ENCODE peak calls at places on chromosomes 3 and 15, in seven cellular contexts. N is left lung; F is left ventricle myocardium inferior; X is cardiac muscle cell; H is MCF 10A; U is activated CD8-positive, alpha-beta T cell treated with anti-CD3 and anti-CD28 coated beads for 36 hours; J is OCI-LY7. O is an unnamed sample.
A peak's percentile ranks its signal among the peaks of the same experiment; 100 is the strongest.

GRCh38 chr3:32880225-32880624 is 62.4 kb downstream of the TRIM71 start:
- DNase-seq in N (no peak), F (no peak), X (no peak), H (no peak), U (no peak), J (no peak), O (no peak)

GRCh38 chr3:86949850-86950249 is 41.1 kb downstream of the VGLL3 start:
- DNase-seq in N (no peak), F (no peak), X (no peak), H (no peak), U (no peak), J (no peak), O (no peak)

GRCh38 chr3:65344444-65344843 is 656.6 kb upstream of the ADAMTS9 start:
- DNase-seq in N (no peak), F (no peak), X (no peak), H (no peak), U (no peak), J (no peak), O (no peak)

GRCh38 chr3:193563429-193563828 is 8.7 kb upstream of the ATP13A4 start:
- DNase-seq in N (no peak), F (no peak), X (peak; percentile 2), H (no peak), U (no peak), J (no peak), O (no peak)

GRCh38 chr3:61381745-61382392 is 130.6 kb upstream of the FHIT start:
- DNase-seq in N (no peak), F (no peak), X (peak; percentile 46), H (peak; percentile 56), U (no peak), J (peak; percentile 59), O (no peak)

GRCh38 chr3:13509816-13510192 is 29.7 kb downstream of the HDAC11 start:
- DNase-seq in N (no peak), F (no peak), X (no peak), H (no peak), U (no peak), J (no peak), O (no peak)

GRCh38 chr3:27960133-27960532 is 238.0 kb upstream of the EOMES start:
- DNase-seq in N (no peak), F (no peak), X (peak; percentile 49), H (peak; percentile 64), U (no peak), J (no peak), O (no peak)

GRCh38 chr3:10408680-10409079 is 87.8 kb upstream of the SEC13 start:
- DNase-seq in N (no peak), F (no peak), X (no peak), H (no peak), U (no peak), J (no peak), O (no peak)

GRCh38 chr15:89367485-89368451 is 33.1 kb upstream of the POLG start:
- DNase-seq in N (no peak), F (no peak), X (peak; percentile 27), H (no peak), U (no peak), J (no peak), O (peak; percentile 50)

GRCh38 chr3:6532101-6532500 is 328.8 kb upstream of the GRM7 start:
- DNase-seq in N (no peak), F (no peak), X (no peak), H (peak; percentile 6), U (no peak), J (no peak), O (no peak)

GRCh38 chr3:132622148-132622547 is 25.1 kb downstream of the ACKR4 start:
- DNase-seq in N (no peak), F (no peak), X (no peak), H (no peak), U (no peak), J (no peak), O (no peak)

GRCh38 chr15:48641416-48641815 is 4.1 kb downstream of the FBN1 start:
- DNase-seq in N (no peak), F (no peak), X (peak; percentile 56), H (peak; percentile 40), U (peak; percentile 6), J (peak; percentile 7), O (no peak)

DNA sequence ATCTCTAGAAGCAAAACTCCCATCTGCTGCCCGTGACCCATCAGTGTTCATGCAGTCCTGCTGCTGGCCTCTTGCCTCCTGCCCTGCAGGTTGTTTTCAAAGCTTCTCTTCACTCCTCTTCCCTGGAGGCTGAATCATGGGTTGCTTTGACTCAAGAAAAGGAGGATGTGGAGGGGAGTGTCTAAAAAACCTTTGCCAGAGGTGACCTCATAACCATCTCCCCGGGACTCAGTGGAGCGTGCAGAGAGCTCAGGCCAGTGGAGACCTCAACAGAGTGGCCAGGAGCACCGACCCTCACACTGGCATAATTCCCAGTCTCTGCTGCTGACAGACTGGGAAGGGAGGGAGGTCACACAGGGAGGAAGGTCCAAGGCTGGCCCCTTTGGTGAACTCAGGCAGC is 60.9 kb upstream of the ITGA11 start:
- DNase-seq in N (no peak), F (peak; percentile 55), X (peak; percentile 46), H (peak; percentile 9), U (no peak), J (no peak), O (no peak)
- TF ChIP-seq CTCF in N (no peak), F (no peak), X (no peak), H (no peak), U (no peak), J (no peak), O (no peak)

GRCh38 chr3:99885851-99886250 is 68.2 kb downstream of the CMSS1 start:
- DNase-seq in N (no peak), F (no peak), X (no peak), H (no peak), U (no peak), J (no peak), O (no peak)
- TF ChIP-seq CTCF in N (no peak), F (no peak), X (no peak), H (no peak), U (no peak), J (no peak), O (no peak)

DNA sequence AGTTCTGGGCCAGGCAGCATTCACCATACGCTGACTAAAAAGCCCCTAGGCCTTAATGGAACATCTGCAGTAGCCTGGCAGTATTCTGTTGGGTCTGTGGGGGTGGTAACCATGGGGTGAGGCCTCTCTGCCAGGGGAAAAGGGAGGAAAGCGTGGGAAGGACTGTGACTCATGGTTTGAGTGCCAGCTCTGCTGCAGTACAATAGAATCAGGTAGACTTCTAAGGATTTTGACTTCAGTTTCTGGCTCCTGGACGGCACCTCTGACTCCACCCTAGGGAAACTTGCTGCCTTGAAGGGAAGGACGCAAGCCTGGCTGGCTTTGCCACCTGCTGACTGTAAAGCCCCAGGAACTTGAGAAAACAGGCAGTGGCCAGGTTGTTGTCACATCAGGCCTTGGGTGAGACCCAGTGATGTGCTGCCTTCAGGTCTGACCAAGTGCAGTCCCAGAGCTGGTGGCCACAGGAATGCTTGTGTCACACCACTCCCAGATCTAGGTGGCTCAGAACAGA is 148.6 kb downstream of the SUCNR1 start:
- DNase-seq in N (peak; percentile 49), F (no peak), X (peak; percentile 53), H (peak; percentile 98), U (peak; percentile 46), J (no peak), O (no peak)
- TF ChIP-seq CTCF in N (no peak), F (no peak), X (no peak), H (no peak), U (no peak), J (no peak), O (no peak)

DNA sequence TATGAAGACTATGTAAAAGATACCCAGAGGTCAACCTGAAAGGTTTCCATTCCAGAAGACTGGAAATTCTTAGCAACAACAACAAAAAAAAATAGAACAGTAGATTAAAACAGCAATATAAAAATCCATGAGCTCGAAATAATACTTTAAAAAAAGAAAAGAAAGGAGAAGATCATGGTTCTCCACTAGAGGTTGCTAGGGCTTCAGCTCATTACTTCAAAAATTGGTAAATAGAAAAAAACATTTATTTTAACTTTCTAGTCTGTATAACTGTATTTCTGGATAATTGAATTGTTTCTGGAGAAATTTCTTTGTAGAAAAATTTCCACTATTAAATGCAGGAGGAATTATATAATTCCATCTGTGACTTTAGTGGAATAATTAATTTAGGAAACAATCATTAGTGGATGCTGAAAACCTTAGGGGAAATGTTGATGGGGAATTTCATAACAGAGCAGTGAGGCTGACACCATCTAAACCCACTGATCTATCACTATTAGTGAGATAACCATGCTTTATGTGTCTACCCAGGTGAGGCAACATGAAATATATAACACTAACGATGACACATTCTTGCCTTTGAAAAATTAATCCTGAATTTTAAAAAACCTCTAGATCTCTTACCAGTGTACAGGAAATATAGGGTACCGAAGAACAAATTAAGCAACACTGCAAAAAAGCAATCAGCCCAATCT is 62.5 kb upstream of the SNRK start:
- DNase-seq in N (no peak), F (no peak), X (peak; percentile 40), H (no peak), U (no peak), J (peak; percentile 4), O (no peak)
- TF ChIP-seq CTCF in N (no peak), F (peak; percentile 60), X (peak; percentile 44), H (peak; percentile 17), U (peak; percentile 67), J (peak; percentile 67), O (no peak)